ENCODE peak calls at places on chromosomes 11 and 22, in four cellular contexts. One of them, this sample, is unnamed.

GRCh38 chr11:116814502-116814901 is 8.6 kb downstream of the APOA4 start:
- DNase-seq in left ventricle myocardium inferior: no peak
- DNase-seq in thoracic aorta: no peak
- DNase-seq in sigmoid colon: no peak
- DNase-seq in this sample: no peak

GRCh38 chr11:2357246-2357645 is 19.9 kb upstream of the CD81 start:
- DNase-seq in left ventricle myocardium inferior: no peak
- DNase-seq in thoracic aorta: no peak
- DNase-seq in sigmoid colon: no peak
- DNase-seq in this sample: no peak

GRCh38 chr22:39090426-39091064 is 6.5 kb upstream of the APOBEC3H start:
- DNase-seq in left ventricle myocardium inferior: no peak
- DNase-seq in thoracic aorta: no peak
- DNase-seq in sigmoid colon: no peak
- DNase-seq in this sample: no peak

GRCh38 chr11:445765-446588 is 4.1 kb upstream of the PTDSS2 start:
- DNase-seq in left ventricle myocardium inferior: no peak
- DNase-seq in thoracic aorta: no peak
- DNase-seq in sigmoid colon: no peak
- DNase-seq in this sample: peak; percentile 72

GRCh38 chr22:30946354-30946753 is 22.2 kb downstream of the MORC2 start:
- DNase-seq in left ventricle myocardium inferior: no peak
- DNase-seq in thoracic aorta: no peak
- DNase-seq in sigmoid colon: no peak
- DNase-seq in this sample: no peak

GRCh38 chr11:66800720-66801428 is 42.4 kb upstream of the RCE1 start:
- DNase-seq in left ventricle myocardium inferior: no peak
- DNase-seq in thoracic aorta: no peak
- DNase-seq in sigmoid colon: no peak
- DNase-seq in this sample: no peak

GRCh38 chr22:23838686-23839468 is at the start of gene DERL3:
- DNase-seq in left ventricle myocardium inferior: peak; percentile 98
- DNase-seq in thoracic aorta: peak; percentile 99
- DNase-seq in sigmoid colon: peak; percentile 98
- DNase-seq in this sample: peak; percentile 97

GRCh38 chr11:100776212-100776896 is 89.3 kb downstream of the ARHGAP42 start:
- DNase-seq in left ventricle myocardium inferior: no peak
- DNase-seq in thoracic aorta: no peak
- DNase-seq in sigmoid colon: no peak
- DNase-seq in this sample: no peak

GRCh38 chr11:122478986-122479385 is 176.5 kb upstream of the UBASH3B start:
- DNase-seq in left ventricle myocardium inferior: no peak
- DNase-seq in thoracic aorta: no peak
- DNase-seq in sigmoid colon: no peak
- DNase-seq in this sample: no peak

GRCh38 chr11:2797181-2797711 is 88.3 kb downstream of the CDKN1C start:
- DNase-seq in left ventricle myocardium inferior: peak; percentile 7
- DNase-seq in thoracic aorta: no peak
- DNase-seq in sigmoid colon: peak; percentile 45
- DNase-seq in this sample: peak; percentile 84

GRCh38 chr22:36252754-36253522 is at the start of gene APOL1:
- DNase-seq in left ventricle myocardium inferior: peak; percentile 37
- DNase-seq in thoracic aorta: no peak
- DNase-seq in sigmoid colon: peak; percentile 85
- DNase-seq in this sample: no peak

GRCh38 chr11:121794671-121795070 is 321.3 kb downstream of the BLID start:
- DNase-seq in left ventricle myocardium inferior: no peak
- DNase-seq in thoracic aorta: no peak
- DNase-seq in sigmoid colon: no peak
- DNase-seq in this sample: no peak

GRCh38 chr11:134728186-134728585 is 316.1 kb upstream of the B3GAT1 start:
- DNase-seq in left ventricle myocardium inferior: no peak
- DNase-seq in thoracic aorta: no peak
- DNase-seq in sigmoid colon: no peak
- DNase-seq in this sample: no peak

GRCh38 chr11:130640526-130640925 is 192.1 kb downstream of the ADAMTS15 start:
- DNase-seq in left ventricle myocardium inferior: no peak
- DNase-seq in thoracic aorta: no peak
- DNase-seq in sigmoid colon: no peak
- DNase-seq in this sample: no peak

GRCh38 chr11:121194731-121195596 is 93.9 kb downstream of the TECTA start:
- DNase-seq in left ventricle myocardium inferior: no peak
- DNase-seq in thoracic aorta: no peak
- DNase-seq in sigmoid colon: no peak
- DNase-seq in this sample: no peak

GRCh38 chr11:130024356-130024755 is 21.7 kb upstream of the PRDM10 start:
- DNase-seq in left ventricle myocardium inferior: no peak
- DNase-seq in thoracic aorta: no peak
- DNase-seq in sigmoid colon: no peak
- DNase-seq in this sample: no peak

GRCh38 chr11:58912124-58912523 is 27.2 kb upstream of the GLYATL1 start:
- DNase-seq in left ventricle myocardium inferior: no peak
- DNase-seq in thoracic aorta: no peak
- DNase-seq in sigmoid colon: no peak
- DNase-seq in this sample: no peak

GRCh38 chr11:75349540-75350116 is 1.8 kb downstream of the ARRB1 start:
- DNase-seq in left ventricle myocardium inferior: no peak
- DNase-seq in thoracic aorta: no peak
- DNase-seq in sigmoid colon: peak; percentile 72
- DNase-seq in this sample: no peak

GRCh38 chr11:94796863-94797262 is 28.7 kb downstream of the AMOTL1 start:
- DNase-seq in left ventricle myocardium inferior: no peak
- DNase-seq in thoracic aorta: no peak
- DNase-seq in sigmoid colon: no peak
- DNase-seq in this sample: no peak

GRCh38 chr22:37638351-37639069 is 959 bp upstream of the SH3BP1 start:
- DNase-seq in left ventricle myocardium inferior: no peak
- DNase-seq in thoracic aorta: no peak
- DNase-seq in sigmoid colon: no peak
- DNase-seq in this sample: no peak

GRCh38 chr22:41488596-41489385 is 19.9 kb downstream of the ACO2 start:
- DNase-seq in left ventricle myocardium inferior: no peak
- DNase-seq in thoracic aorta: no peak
- DNase-seq in sigmoid colon: no peak
- DNase-seq in this sample: peak; percentile 12

GRCh38 chr11:92808009-92808408 is 161.4 kb upstream of the MTNR1B start:
- DNase-seq in left ventricle myocardium inferior: no peak
- DNase-seq in thoracic aorta: no peak
- DNase-seq in sigmoid colon: no peak
- DNase-seq in this sample: no peak

GRCh38 chr22:21984793-21985192 is 2.2 kb upstream of the TOP3B start:
- DNase-seq in left ventricle myocardium inferior: no peak
- DNase-seq in thoracic aorta: no peak
- DNase-seq in sigmoid colon: no peak
- DNase-seq in this sample: no peak

GRCh38 chr11:134126197-134126822 is 57.4 kb downstream of the JAM3 start:
- DNase-seq in left ventricle myocardium inferior: no peak
- DNase-seq in thoracic aorta: no peak
- DNase-seq in sigmoid colon: no peak
- DNase-seq in this sample: no peak

GRCh38 chr11:94521684-94522083 is 9.4 kb downstream of the C11orf97 start:
- DNase-seq in left ventricle myocardium inferior: no peak
- DNase-seq in thoracic aorta: no peak
- DNase-seq in sigmoid colon: no peak
- DNase-seq in this sample: no peak

GRCh38 chr11:113577356-113578163 is 102.4 kb upstream of the DRD2 start:
- DNase-seq in left ventricle myocardium inferior: no peak
- DNase-seq in thoracic aorta: no peak
- DNase-seq in sigmoid colon: no peak
- DNase-seq in this sample: no peak

GRCh38 chr11:128022007-128022368 is 565.4 kb downstream of the ETS1 start:
- DNase-seq in left ventricle myocardium inferior: no peak
- DNase-seq in thoracic aorta: no peak
- DNase-seq in sigmoid colon: no peak
- DNase-seq in this sample: no peak

GRCh38 chr11:47328449-47329390 is 23.8 kb downstream of the MYBPC3 start:
- DNase-seq in left ventricle myocardium inferior: no peak
- DNase-seq in thoracic aorta: no peak
- DNase-seq in sigmoid colon: no peak
- DNase-seq in this sample: no peak
- TF ChIP-seq CTCF in left ventricle myocardium inferior: no peak
- TF ChIP-seq CTCF in thoracic aorta: no peak
- TF ChIP-seq CTCF in sigmoid colon: no peak
- TF ChIP-seq CTCF in this sample: no peak

DNA sequence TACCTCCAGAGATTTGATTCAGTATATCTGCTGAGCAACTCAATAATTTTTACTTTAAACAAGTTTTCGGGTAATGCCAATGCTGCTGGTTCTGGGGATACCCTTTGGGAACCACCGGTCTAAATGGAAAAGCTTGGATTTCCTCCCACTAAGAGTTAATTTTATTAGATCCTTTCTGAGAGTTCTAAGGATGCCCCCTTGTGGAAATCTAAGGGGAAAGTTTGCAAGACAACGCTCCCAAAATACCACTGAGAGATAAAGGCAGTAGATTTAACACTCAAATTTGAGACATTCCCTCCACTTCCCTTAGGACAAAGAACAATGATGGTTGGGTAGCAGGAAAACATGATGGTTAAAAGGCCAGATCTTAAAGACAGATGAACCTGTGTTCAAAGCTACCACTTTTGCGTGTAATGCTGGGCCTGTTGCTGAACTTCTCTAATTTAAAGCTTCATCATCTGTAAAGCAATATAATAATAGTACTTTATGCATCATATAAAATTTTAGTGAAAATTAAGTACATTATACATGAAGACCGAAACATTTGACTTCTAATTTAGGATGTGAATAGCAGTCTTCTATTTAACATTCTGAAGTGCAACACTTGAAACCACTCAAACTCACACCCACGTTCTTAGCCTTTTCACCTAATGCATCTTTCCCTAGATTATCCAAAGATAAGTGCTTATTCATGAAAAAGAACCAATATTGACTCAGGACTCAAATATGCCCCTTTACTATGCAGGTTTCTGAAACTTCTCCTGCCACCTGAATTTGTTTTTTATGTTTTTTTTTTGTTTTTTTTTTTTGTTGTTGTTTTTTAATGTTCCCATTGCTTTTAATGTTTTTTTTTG is 110.1 kb upstream of the LUZP2 start:
- DNase-seq in left ventricle myocardium inferior: no peak
- DNase-seq in thoracic aorta: no peak
- DNase-seq in sigmoid colon: no peak
- DNase-seq in this sample: no peak
- TF ChIP-seq CTCF in left ventricle myocardium inferior: peak; percentile 42
- TF ChIP-seq CTCF in thoracic aorta: no peak
- TF ChIP-seq CTCF in sigmoid colon: no peak
- TF ChIP-seq CTCF in this sample: peak; percentile 88

DNA sequence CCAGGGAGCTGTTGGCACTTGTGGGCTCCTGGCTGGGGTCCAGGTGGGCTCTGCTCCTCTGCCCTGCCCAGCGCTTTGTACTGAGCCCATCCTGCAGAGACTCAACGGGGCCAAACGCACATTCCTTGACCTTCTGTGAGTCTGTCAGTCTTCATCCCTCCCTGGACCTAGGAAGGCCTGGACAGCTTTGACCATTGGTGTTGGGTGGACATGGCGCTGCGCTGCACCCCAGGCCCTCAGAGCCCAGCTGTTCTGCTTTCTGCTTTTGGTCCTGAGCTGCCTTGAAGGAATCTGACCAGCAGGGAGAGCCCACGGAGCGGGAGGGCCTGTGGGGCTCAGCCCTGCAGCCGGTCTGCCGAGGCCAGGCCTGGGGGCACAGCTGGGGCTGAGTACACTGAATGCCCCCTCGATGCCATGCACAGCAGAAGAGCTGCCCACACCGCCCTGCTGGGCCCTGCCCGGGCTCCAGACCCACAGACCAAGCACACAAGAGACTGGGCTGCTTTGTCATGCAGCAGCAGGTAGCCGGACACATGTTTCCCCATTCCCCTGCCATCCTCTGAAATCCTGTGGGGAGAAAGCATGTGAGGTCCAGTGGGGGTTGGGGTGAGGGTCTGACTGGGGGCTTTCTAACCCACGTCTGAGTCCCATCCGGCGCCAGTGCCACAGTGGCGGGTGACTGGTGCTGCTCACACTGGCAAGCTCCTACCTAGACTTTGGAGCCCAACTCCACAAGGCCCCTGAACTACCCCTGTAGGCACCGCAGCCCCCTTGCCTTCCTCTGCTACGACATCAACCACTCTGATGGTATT is 24.1 kb upstream of the CCDC188 start:
- DNase-seq in left ventricle myocardium inferior: no peak
- DNase-seq in thoracic aorta: no peak
- DNase-seq in sigmoid colon: no peak
- DNase-seq in this sample: no peak
- TF ChIP-seq CTCF in left ventricle myocardium inferior: peak; percentile 45
- TF ChIP-seq CTCF in thoracic aorta: no peak
- TF ChIP-seq CTCF in sigmoid colon: no peak
- TF ChIP-seq CTCF in this sample: peak; percentile 66

GRCh38 chr11:69187540-69188065 is 31.9 kb downstream of the SMIM38 start:
- DNase-seq in left ventricle myocardium inferior: no peak
- DNase-seq in thoracic aorta: no peak
- DNase-seq in sigmoid colon: no peak
- DNase-seq in this sample: peak; percentile 40

GRCh38 chr11:69190796-69191536 is 35.2 kb downstream of the SMIM38 start:
- DNase-seq in left ventricle myocardium inferior: no peak
- DNase-seq in thoracic aorta: no peak
- DNase-seq in sigmoid colon: no peak
- DNase-seq in this sample: no peak

GRCh38 chr11:69189059-69189458 is 33.3 kb downstream of the SMIM38 start:
- DNase-seq in left ventricle myocardium inferior: no peak
- DNase-seq in thoracic aorta: no peak
- DNase-seq in sigmoid colon: no peak
- DNase-seq in this sample: no peak

GRCh38 chr11:69183613-69184012 is 27.9 kb downstream of the SMIM38 start:
- DNase-seq in left ventricle myocardium inferior: no peak
- DNase-seq in thoracic aorta: no peak
- DNase-seq in sigmoid colon: no peak
- DNase-seq in this sample: peak; percentile 76

DNA sequence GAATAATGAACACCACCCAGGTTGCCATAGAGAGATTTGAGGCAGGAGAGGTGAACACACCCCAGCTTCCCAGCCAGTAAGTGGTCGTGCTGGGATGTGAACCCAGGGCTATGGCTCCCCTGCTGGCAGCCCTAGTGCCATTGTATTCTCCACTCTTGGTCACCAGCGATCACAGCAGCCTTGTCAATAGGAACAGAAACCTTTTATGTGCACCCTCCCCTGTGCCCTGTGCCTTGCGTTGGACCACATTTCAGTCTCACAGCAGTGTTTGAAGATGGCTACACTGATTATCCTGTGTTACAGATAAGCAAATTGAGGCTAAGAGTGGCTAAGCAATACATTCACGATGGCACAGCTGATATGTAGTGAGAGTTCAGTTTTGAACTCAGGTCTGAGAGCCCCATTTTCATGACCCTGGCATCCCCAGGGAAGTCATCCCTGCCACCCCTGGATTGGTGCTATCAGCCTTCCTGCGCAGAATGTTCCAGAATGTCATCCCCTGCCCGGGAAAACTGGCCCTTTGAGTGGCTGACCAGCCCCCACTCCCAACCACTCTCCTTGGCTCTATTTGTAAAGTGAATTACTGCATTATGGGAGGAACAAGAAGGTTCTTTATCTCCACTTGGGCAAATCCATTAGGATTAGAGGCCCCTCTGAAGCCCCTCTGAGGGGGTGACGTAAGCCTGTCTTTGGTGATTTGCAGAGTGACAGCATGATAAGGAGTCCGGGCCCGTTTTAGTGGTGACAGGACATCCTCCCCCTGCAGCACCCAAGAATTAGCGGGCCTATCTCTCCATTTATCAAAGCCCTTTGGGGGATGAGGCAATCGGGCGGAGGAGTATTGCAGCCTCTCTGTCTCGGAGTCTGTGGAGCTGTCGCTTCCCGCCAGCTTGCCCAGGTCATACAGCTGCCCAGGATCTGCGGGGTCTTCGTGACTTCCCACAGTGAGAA is 30.9 kb downstream of the SMIM38 start:
- DNase-seq in left ventricle myocardium inferior: no peak
- DNase-seq in thoracic aorta: no peak
- DNase-seq in sigmoid colon: no peak
- DNase-seq in this sample: peak; percentile 32
- TF ChIP-seq CTCF in left ventricle myocardium inferior: no peak
- TF ChIP-seq CTCF in thoracic aorta: no peak
- TF ChIP-seq CTCF in sigmoid colon: no peak
- TF ChIP-seq CTCF in this sample: no peak